ENCODE peak calls at places on chromosome 12, in eight cellular contexts. C is CD8-positive, alpha-beta T cell; K is astrocyte; U is GM06990; W is mammary epithelial cell; R is uterus; L is nephron progenitor cell; S is choroid plexus epithelial cell. P is an unnamed sample.

GRCh38 chr12:15584366-15585041 is 204.7 kb downstream of the EPS8 start:
- DNase-seq in U (no peak), L (no peak), R (peak), W (no peak), S (peak), C (peak), K (peak), P (no peak)

GRCh38 chr12:28024231-28024995 is 51.9 kb upstream of the PTHLH start:
- DNase-seq in L (no peak), S (peak), W (peak), U (no peak), R (no peak), K (peak), C (no peak), P (no peak)

GRCh38 chr12:131493068-131493826 is 217.6 kb upstream of the SFSWAP start:
- DNase-seq in U (no peak), S (no peak), L (no peak), W (no peak), C (no peak), R (no peak), K (no peak), P (no peak)

GRCh38 chr12:6559500-6559899 is 3.7 kb upstream of the IFFO1 start:
- DNase-seq in L (no peak), S (no peak), K (no peak), R (no peak), W (no peak), C (no peak), U (no peak), P (no peak)

GRCh38 chr12:2341871-2342270 is 289.1 kb downstream of the CACNA1C start:
- DNase-seq in L (no peak), W (peak), K (peak), S (peak), R (no peak), U (no peak), C (no peak), P (no peak)

GRCh38 chr12:80632835-80633234 is 74.6 kb upstream of the MYF6 start:
- DNase-seq in U (no peak), L (peak), S (no peak), W (peak), C (no peak), R (no peak), K (no peak), P (no peak)

GRCh38 chr12:51371295-51371953 is 19.8 kb downstream of the GALNT6 start:
- DNase-seq in W (peak), K (peak), R (peak), U (no peak), S (peak), C (no peak), L (peak), P (peak)

GRCh38 chr12:23895792-23896218 is 53.7 kb downstream of the SOX5 start:
- DNase-seq in C (no peak), R (no peak), S (peak), W (no peak), U (no peak), K (peak), L (no peak), P (no peak)

GRCh38 chr12:62227091-62227490 is 33.1 kb upstream of the USP15 start:
- DNase-seq in W (no peak), L (no peak), R (no peak), C (no peak), K (no peak), S (no peak), U (no peak), P (no peak)

GRCh38 chr12:10307630-10308029 is at the start of gene KLRD1:
- DNase-seq in K (peak), C (no peak), R (no peak), W (no peak), S (peak), L (no peak), U (no peak), P (no peak)

GRCh38 chr12:10310926-10311705 is 3.4 kb downstream of the KLRD1 start:
- DNase-seq in C (no peak), R (no peak), K (peak), L (no peak), W (peak), U (no peak), S (peak), P (no peak)

GRCh38 chr12:10304161-10304574 is 3.5 kb upstream of the KLRD1 start:
- DNase-seq in S (peak), L (no peak), R (no peak), U (no peak), W (peak), C (peak), K (peak), P (no peak)

GRCh38 chr12:10301103-10301502 is 6.6 kb upstream of the KLRD1 start:
- DNase-seq in W (peak), U (no peak), C (peak), K (peak), R (no peak), L (no peak), S (peak), P (no peak)

GRCh38 chr12:10305411-10305810 is 2.3 kb upstream of the KLRD1 start:
- DNase-seq in W (no peak), C (no peak), R (no peak), K (no peak), S (peak), L (no peak), U (no peak), P (no peak)
- TF ChIP-seq CTCF in W (no peak), C (no peak), R (no peak), K (no peak), S (no peak), L (no peak), U (no peak), P (no peak)

GRCh38 chr12:94644141-94644575 is 6.2 kb downstream of the TMCC3 start:
- DNase-seq in K (peak), L (peak), R (no peak), U (peak), S (peak), W (peak), C (peak), P (no peak)

GRCh38 chr12:94643585-94643984 is 6.8 kb downstream of the TMCC3 start:
- DNase-seq in S (peak), U (no peak), R (no peak), W (no peak), L (no peak), C (no peak), K (no peak), P (no peak)

GRCh38 chr12:94641283-94641682 is 9.1 kb downstream of the TMCC3 start:
- DNase-seq in U (no peak), R (no peak), W (no peak), K (no peak), C (no peak), S (no peak), L (peak), P (no peak)

GRCh38 chr12:94648578-94648977 is 1.8 kb downstream of the TMCC3 start:
- DNase-seq in U (no peak), K (no peak), L (no peak), R (no peak), S (no peak), W (peak), C (no peak), P (no peak)

DNA sequence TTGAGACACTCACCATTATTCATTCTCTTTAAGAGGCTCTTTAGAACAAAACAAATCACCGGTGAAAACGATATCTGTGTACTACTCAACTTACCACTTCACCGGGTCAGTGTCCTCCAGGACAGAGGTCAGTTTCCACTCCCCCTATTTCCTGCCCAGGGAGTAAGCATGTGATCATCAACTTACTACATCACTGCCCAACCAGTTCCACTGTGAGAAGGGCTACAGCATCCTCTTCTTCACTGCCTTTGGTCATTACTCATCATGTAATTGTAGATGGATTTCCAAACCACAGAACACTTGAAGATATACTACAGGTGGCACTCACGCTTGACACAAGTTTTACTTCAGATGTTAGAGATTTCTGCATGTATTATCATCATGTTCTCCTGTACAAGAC is 5.7 kb downstream of the TMCC3 start:
- DNase-seq in C (no peak), L (peak), U (peak), S (peak), W (peak), K (peak), R (no peak), P (no peak)
- TF ChIP-seq CTCF in C (no peak), L (no peak), U (no peak), S (no peak), W (no peak), K (no peak), R (no peak), P (no peak)

GRCh38 chr12:84912191-84913142 is at the start of gene SLC6A15:
- DNase-seq in L (peak), K (peak), C (no peak), R (peak), U (peak), W (peak), S (peak), P (peak)
- TF ChIP-seq CTCF in L (peak), K (peak), C (no peak), R (peak), U (no peak), W (peak), S (peak), P (peak)

DNA sequence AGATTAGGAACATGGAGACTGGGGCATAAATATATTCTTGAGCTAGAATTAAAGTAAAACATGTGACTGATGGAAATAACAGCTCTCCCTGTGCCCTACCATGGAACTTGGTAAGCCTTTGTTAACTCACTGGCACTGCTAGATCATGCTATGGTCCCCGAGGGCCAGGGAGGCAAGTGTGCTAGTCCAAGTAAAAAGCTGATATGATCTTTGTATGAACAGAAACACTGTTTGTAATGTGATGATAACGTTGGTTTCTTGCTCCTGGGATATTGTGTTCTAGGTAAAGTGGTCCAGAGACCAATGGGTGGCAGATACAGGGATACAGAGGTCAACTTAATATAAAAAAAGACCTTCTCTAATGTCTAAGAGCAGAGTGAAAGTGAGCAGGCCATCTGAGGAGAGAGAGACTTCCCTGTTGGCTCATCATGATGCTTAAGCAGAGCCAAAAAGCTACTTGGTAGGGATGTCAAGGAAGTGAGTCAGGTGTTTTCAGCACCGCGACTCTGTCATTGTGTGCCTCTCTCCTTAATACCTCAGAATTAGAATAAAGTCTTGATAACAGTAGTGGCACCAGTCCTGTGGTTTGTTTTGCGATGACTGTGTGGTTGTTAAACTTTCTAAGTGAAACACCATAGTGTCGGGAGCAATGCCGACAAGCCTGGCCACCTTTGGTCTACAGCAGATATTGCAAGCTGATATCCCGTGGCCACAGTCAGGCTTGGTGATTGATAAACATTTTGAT is 27.7 kb downstream of the BICD1 start:
- DNase-seq in W (peak), L (no peak), U (peak), R (no peak), S (peak), C (peak), K (peak), P (no peak)
- TF ChIP-seq CTCF in W (no peak), L (no peak), U (peak), R (no peak), S (peak), C (no peak), K (peak), P (no peak)

GRCh38 chr12:99768758-99769157 is 121.2 kb downstream of the GARIN6 start:
- DNase-seq in R (no peak), K (no peak), L (no peak), U (no peak), W (no peak), C (no peak), S (no peak), P (no peak)

GRCh38 chr12:99765469-99766114 is 118.0 kb downstream of the GARIN6 start:
- DNase-seq in L (no peak), W (no peak), U (no peak), K (no peak), R (no peak), S (no peak), C (no peak), P (no peak)

GRCh38 chr12:99766408-99766807 is 118.9 kb downstream of the GARIN6 start:
- DNase-seq in L (no peak), C (no peak), R (no peak), S (no peak), U (no peak), W (peak), K (no peak), P (no peak)

GRCh38 chr12:99769581-99769980 is 122.0 kb downstream of the GARIN6 start:
- DNase-seq in S (no peak), W (no peak), L (no peak), K (no peak), U (no peak), R (no peak), C (no peak), P (no peak)

DNA sequence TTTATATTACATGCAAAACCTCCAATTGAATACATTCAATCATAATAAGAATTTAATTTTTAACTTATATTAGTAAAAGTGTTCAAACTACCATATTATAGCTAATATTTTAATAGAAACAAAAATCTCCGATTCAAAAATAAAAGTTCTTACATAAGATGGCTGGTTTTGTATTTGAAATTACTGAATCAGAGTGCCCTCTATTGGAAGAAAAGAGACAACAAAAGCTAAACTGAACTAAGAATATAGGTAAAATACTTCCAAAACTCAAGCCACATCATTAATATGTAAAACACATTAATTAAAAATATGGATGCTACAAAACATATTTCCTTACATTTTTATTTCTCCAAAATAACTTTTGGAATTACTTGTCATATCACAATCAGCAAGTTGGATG is 120.3 kb downstream of the GARIN6 start:
- DNase-seq in U (no peak), R (no peak), L (no peak), C (no peak), S (peak), W (peak), K (peak), P (no peak)
- TF ChIP-seq CTCF in U (peak), R (no peak), L (peak), C (no peak), S (peak), W (peak), K (peak), P (peak)